ENCODE peak calls at places on chromosomes 6 and 20, in five cellular contexts. One of them, this sample, is unnamed.

GRCh38 chr6:65557224-65557623 is 149.8 kb downstream of the EYS start:
- DNase-seq in WERI-Rb-1: no peak
- DNase-seq in pancreas: no peak
- DNase-seq in foreskin fibroblast: no peak
- DNase-seq in GM23338: no peak
- DNase-seq in this sample: no peak

GRCh38 chr20:9985281-9985680 is 49.5 kb upstream of the ANKEF1 start:
- DNase-seq in WERI-Rb-1: no peak
- DNase-seq in pancreas: no peak
- DNase-seq in foreskin fibroblast: no peak
- DNase-seq in GM23338: no peak
- DNase-seq in this sample: no peak

GRCh38 chr6:161415302-161415855 is 141.5 kb upstream of the AGPAT4 start:
- DNase-seq in WERI-Rb-1: peak
- DNase-seq in pancreas: no peak
- DNase-seq in foreskin fibroblast: no peak
- DNase-seq in GM23338: no peak
- DNase-seq in this sample: no peak

GRCh38 chr6:39417440-39417839 is 94.9 kb upstream of the KCNK16 start:
- DNase-seq in WERI-Rb-1: no peak
- DNase-seq in pancreas: no peak
- DNase-seq in foreskin fibroblast: no peak
- DNase-seq in GM23338: no peak
- DNase-seq in this sample: no peak

GRCh38 chr6:126797981-126798380 is 320.5 kb upstream of the RSPO3 start:
- DNase-seq in WERI-Rb-1: no peak
- DNase-seq in pancreas: no peak
- DNase-seq in foreskin fibroblast: peak
- DNase-seq in GM23338: no peak
- DNase-seq in this sample: no peak

GRCh38 chr20:14830899-14831298 is 493.5 kb upstream of the FLRT3 start:
- DNase-seq in WERI-Rb-1: no peak
- DNase-seq in pancreas: no peak
- DNase-seq in foreskin fibroblast: no peak
- DNase-seq in GM23338: no peak
- DNase-seq in this sample: no peak

GRCh38 chr20:38290829-38291581 is 13.0 kb upstream of the BPI start:
- DNase-seq in WERI-Rb-1: peak
- DNase-seq in pancreas: no peak
- DNase-seq in foreskin fibroblast: peak
- DNase-seq in GM23338: peak
- DNase-seq in this sample: no peak

GRCh38 chr20:59219206-59219605 is 55.6 kb downstream of the ZNF831 start:
- DNase-seq in WERI-Rb-1: no peak
- DNase-seq in pancreas: no peak
- DNase-seq in foreskin fibroblast: no peak
- DNase-seq in GM23338: peak
- DNase-seq in this sample: no peak

GRCh38 chr6:160667854-160668481 is 3.9 kb upstream of the LPA start:
- DNase-seq in WERI-Rb-1: peak
- DNase-seq in pancreas: peak
- DNase-seq in foreskin fibroblast: no peak
- DNase-seq in GM23338: peak
- DNase-seq in this sample: no peak

GRCh38 chr6:25404693-25405169 is 125.6 kb downstream of the CARMIL1 start:
- DNase-seq in WERI-Rb-1: no peak
- DNase-seq in pancreas: no peak
- DNase-seq in foreskin fibroblast: no peak
- DNase-seq in GM23338: no peak
- DNase-seq in this sample: no peak

GRCh38 chr6:16324622-16325225 is 86.3 kb downstream of the GMPR start:
- DNase-seq in WERI-Rb-1: no peak
- DNase-seq in pancreas: no peak
- DNase-seq in foreskin fibroblast: no peak
- DNase-seq in GM23338: peak
- DNase-seq in this sample: no peak

GRCh38 chr6:166587631-166588413 is 1.3 kb upstream of the RAMACL start:
- DNase-seq in WERI-Rb-1: no peak
- DNase-seq in pancreas: no peak
- DNase-seq in foreskin fibroblast: no peak
- DNase-seq in GM23338: no peak
- DNase-seq in this sample: no peak

GRCh38 chr6:45626087-45626891 is 248.6 kb upstream of the SUPT3H start:
- DNase-seq in WERI-Rb-1: no peak
- DNase-seq in pancreas: no peak
- DNase-seq in foreskin fibroblast: peak
- DNase-seq in GM23338: no peak
- DNase-seq in this sample: no peak

GRCh38 chr6:25946631-25947030 is 16.0 kb upstream of the TRIM38 start:
- DNase-seq in WERI-Rb-1: no peak
- DNase-seq in pancreas: no peak
- DNase-seq in foreskin fibroblast: no peak
- DNase-seq in GM23338: no peak
- DNase-seq in this sample: no peak

GRCh38 chr20:1150968-1151367 is 32.6 kb downstream of the PSMF1 start:
- DNase-seq in WERI-Rb-1: no peak
- DNase-seq in pancreas: no peak
- DNase-seq in foreskin fibroblast: no peak
- DNase-seq in GM23338: no peak
- DNase-seq in this sample: no peak

GRCh38 chr6:150981095-150981494 is 115.6 kb downstream of the MTHFD1L start:
- DNase-seq in WERI-Rb-1: no peak
- DNase-seq in pancreas: no peak
- DNase-seq in foreskin fibroblast: no peak
- DNase-seq in GM23338: no peak
- DNase-seq in this sample: no peak

GRCh38 chr6:43242908-43243648 is at the start of gene TTBK1:
- DNase-seq in WERI-Rb-1: no peak
- DNase-seq in pancreas: no peak
- DNase-seq in foreskin fibroblast: no peak
- DNase-seq in GM23338: peak
- DNase-seq in this sample: no peak

GRCh38 chr6:28737750-28738395 is 185.9 kb downstream of the TRIM27 start:
- DNase-seq in WERI-Rb-1: no peak
- DNase-seq in pancreas: no peak
- DNase-seq in foreskin fibroblast: no peak
- DNase-seq in GM23338: peak
- DNase-seq in this sample: no peak

GRCh38 chr20:6360766-6361165 is 237.9 kb upstream of the FERMT1 start:
- DNase-seq in WERI-Rb-1: no peak
- DNase-seq in pancreas: no peak
- DNase-seq in foreskin fibroblast: no peak
- DNase-seq in GM23338: no peak
- DNase-seq in this sample: no peak

GRCh38 chr6:44563397-44563796 is 175.9 kb downstream of the CDC5L start:
- DNase-seq in WERI-Rb-1: no peak
- DNase-seq in pancreas: no peak
- DNase-seq in foreskin fibroblast: no peak
- DNase-seq in GM23338: peak
- DNase-seq in this sample: no peak

GRCh38 chr20:51586005-51586440 is 43.5 kb upstream of the NFATC2 start:
- DNase-seq in WERI-Rb-1: no peak
- DNase-seq in pancreas: no peak
- DNase-seq in foreskin fibroblast: peak
- DNase-seq in GM23338: no peak
- DNase-seq in this sample: no peak

GRCh38 chr6:24425091-24425490 is 22.4 kb downstream of the MRS2 start:
- DNase-seq in WERI-Rb-1: no peak
- DNase-seq in pancreas: no peak
- DNase-seq in foreskin fibroblast: no peak
- DNase-seq in GM23338: no peak
- DNase-seq in this sample: no peak

GRCh38 chr6:38804368-38804767 is 89.3 kb downstream of the DNAH8 start:
- DNase-seq in WERI-Rb-1: no peak
- DNase-seq in pancreas: no peak
- DNase-seq in foreskin fibroblast: no peak
- DNase-seq in GM23338: no peak
- DNase-seq in this sample: no peak

GRCh38 chr20:34525709-34526416 is 9.6 kb downstream of the DYNLRB1 start:
- DNase-seq in WERI-Rb-1: no peak
- DNase-seq in pancreas: peak
- DNase-seq in foreskin fibroblast: peak
- DNase-seq in GM23338: no peak
- DNase-seq in this sample: peak

GRCh38 chr20:50387218-50387995 is 122.8 kb upstream of the PTPN1 start:
- DNase-seq in WERI-Rb-1: no peak
- DNase-seq in pancreas: no peak
- DNase-seq in foreskin fibroblast: no peak
- DNase-seq in GM23338: no peak
- DNase-seq in this sample: no peak

GRCh38 chr6:40881501-40881900 is 157.5 kb downstream of the UNC5CL start:
- DNase-seq in WERI-Rb-1: no peak
- DNase-seq in pancreas: no peak
- DNase-seq in foreskin fibroblast: no peak
- DNase-seq in GM23338: no peak
- DNase-seq in this sample: no peak

GRCh38 chr6:166672624-166673165 is 45.6 kb upstream of the RPS6KA2 start:
- DNase-seq in WERI-Rb-1: no peak
- DNase-seq in pancreas: no peak
- DNase-seq in foreskin fibroblast: no peak
- DNase-seq in GM23338: no peak
- DNase-seq in this sample: no peak

GRCh38 chr6:160789263-160790027 is 87.4 kb downstream of the PLG start:
- DNase-seq in WERI-Rb-1: no peak
- DNase-seq in pancreas: no peak
- DNase-seq in foreskin fibroblast: no peak
- DNase-seq in GM23338: no peak
- DNase-seq in this sample: no peak

GRCh38 chr20:54172856-54173652 is 732 bp downstream of the CYP24A1 start:
- DNase-seq in WERI-Rb-1: no peak
- DNase-seq in pancreas: no peak
- DNase-seq in foreskin fibroblast: no peak
- DNase-seq in GM23338: peak
- DNase-seq in this sample: no peak

GRCh38 chr6:12343440-12344162 is 53.4 kb downstream of the EDN1 start:
- DNase-seq in WERI-Rb-1: no peak
- DNase-seq in pancreas: peak
- DNase-seq in foreskin fibroblast: no peak
- DNase-seq in GM23338: no peak
- DNase-seq in this sample: no peak

GRCh38 chr20:4318891-4319290 is 303.5 kb upstream of the RNF24 start:
- DNase-seq in WERI-Rb-1: no peak
- DNase-seq in pancreas: no peak
- DNase-seq in foreskin fibroblast: no peak
- DNase-seq in GM23338: no peak
- DNase-seq in this sample: no peak

GRCh38 chr6:11992086-11992485 is 20.0 kb upstream of the HIVEP1 start:
- DNase-seq in WERI-Rb-1: no peak
- DNase-seq in pancreas: no peak
- DNase-seq in foreskin fibroblast: no peak
- DNase-seq in GM23338: no peak
- DNase-seq in this sample: no peak

GRCh38 chr6:2890981-2891767 is 11.9 kb downstream of the SERPINB9 start:
- DNase-seq in WERI-Rb-1: no peak
- DNase-seq in pancreas: no peak
- DNase-seq in foreskin fibroblast: no peak
- DNase-seq in GM23338: no peak
- DNase-seq in this sample: no peak
- H3K4me3 ChIP-seq in WERI-Rb-1: no peak
- H3K4me3 ChIP-seq in pancreas: no peak
- H3K4me3 ChIP-seq in foreskin fibroblast: no peak
- H3K4me3 ChIP-seq in GM23338: no peak
- H3K4me3 ChIP-seq in this sample: no peak

DNA sequence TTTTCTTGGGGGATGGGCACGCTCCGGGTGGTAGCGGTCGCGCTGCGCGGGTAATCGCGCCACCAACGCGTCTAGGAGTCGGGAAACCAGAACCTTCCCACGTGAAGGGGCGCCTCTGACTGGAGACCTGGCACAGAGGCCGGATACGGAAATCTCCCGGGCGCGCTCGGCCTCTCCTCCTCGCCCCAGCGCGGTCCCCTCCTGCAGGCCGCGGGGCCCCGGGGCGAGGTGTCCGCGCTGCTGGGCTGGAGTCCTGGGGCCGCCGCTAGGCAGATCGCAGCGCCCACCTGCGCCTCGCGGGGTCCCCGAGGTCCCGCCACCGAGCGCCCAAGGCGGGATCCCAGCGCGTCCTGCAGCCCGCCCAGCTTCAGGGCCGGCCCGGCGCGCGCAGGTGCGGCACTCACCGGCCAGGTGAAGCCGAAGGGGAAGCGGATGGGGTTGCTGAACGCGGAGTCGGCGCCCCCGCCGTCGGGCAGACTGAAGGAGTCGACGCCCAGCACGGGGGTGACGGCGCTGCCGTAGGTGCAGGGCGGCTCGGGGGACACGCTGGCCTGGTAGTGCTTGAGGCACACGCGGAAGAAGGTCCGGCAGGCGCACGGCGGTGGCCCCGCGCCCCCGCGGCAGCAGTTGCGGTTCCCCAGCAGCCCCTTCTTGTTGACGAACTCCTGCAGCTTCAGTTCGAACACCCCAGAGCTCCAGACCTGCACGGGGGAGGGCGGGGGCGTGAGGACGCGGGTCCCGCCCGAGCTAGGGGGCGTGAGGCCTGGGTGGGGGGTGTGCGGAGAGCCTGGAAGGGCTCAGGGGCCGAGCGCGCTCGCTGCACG is 1.6 kb downstream of the DLL1 start:
- DNase-seq in WERI-Rb-1: no peak
- DNase-seq in pancreas: no peak
- DNase-seq in foreskin fibroblast: no peak
- DNase-seq in GM23338: peak
- DNase-seq in this sample: no peak
- H3K4me3 ChIP-seq in WERI-Rb-1: no peak
- H3K4me3 ChIP-seq in pancreas: peak
- H3K4me3 ChIP-seq in foreskin fibroblast: peak
- H3K4me3 ChIP-seq in GM23338: peak
- H3K4me3 ChIP-seq in this sample: peak

DNA sequence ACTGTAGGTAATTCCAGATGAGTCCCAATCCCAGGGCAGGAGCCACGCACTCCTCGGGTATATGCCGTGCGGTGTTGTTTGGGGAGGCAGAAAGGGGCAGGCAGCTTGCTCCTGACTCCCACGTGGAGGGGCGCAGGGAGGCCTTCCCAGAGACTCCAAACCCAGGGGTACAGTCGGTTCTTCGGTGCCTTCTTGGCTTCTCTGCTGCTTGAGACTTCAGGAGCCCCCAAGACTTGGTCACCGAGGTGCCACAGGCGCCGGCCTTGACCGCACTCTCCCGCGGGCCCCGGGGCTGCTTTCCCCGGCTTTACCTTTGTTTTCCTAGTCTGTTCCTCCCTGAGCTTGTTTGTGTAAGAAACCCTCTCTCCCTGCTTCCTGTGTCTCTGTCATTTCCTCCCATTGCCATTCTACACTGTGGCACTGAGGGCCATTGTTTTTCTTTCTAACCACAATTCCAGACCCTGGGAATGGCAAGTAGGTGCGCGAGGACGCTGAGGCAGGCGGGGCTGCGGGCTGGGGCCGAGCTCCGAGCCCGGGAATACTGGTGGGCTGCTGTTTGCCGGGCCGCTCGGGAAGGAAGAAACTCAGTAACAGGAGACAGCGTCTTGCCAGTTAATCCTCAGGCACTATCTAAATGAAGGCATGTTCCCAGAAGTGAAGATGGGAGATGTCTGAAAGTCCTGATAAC is 215.6 kb upstream of the HEY2 start:
- DNase-seq in WERI-Rb-1: no peak
- DNase-seq in pancreas: no peak
- DNase-seq in foreskin fibroblast: no peak
- DNase-seq in GM23338: peak
- DNase-seq in this sample: no peak
- H3K4me3 ChIP-seq in WERI-Rb-1: no peak
- H3K4me3 ChIP-seq in pancreas: no peak
- H3K4me3 ChIP-seq in foreskin fibroblast: no peak
- H3K4me3 ChIP-seq in GM23338: peak
- H3K4me3 ChIP-seq in this sample: no peak

GRCh38 chr6:85403331-85404015 is 46.4 kb upstream of the NT5E start:
- DNase-seq in WERI-Rb-1: no peak
- DNase-seq in pancreas: no peak
- DNase-seq in foreskin fibroblast: peak
- DNase-seq in GM23338: peak
- DNase-seq in this sample: no peak
- H3K4me3 ChIP-seq in WERI-Rb-1: no peak
- H3K4me3 ChIP-seq in pancreas: no peak
- H3K4me3 ChIP-seq in foreskin fibroblast: no peak
- H3K4me3 ChIP-seq in GM23338: no peak
- H3K4me3 ChIP-seq in this sample: no peak

This sample was measured in upper lobe of right lung.